ENCODE peak calls at places on chromosomes 13 and 19, in ten cellular contexts. S is AG10803; T is stimulated activated CD4-positive, alpha-beta T cell treated with anti-CD3 and anti-CD28 coated beads, Interleukin-15, amount 100 ng/mL, for 1 hour; E is renal cortical epithelial cell; D is NCI-H2029 treated with DMSO at 0.1 percent for 48 hours; O is stimulated activated CD8-positive, alpha-beta memory T cell treated with anti-CD3 and anti-CD28 coated beads, Interleukin-7, amount 100 ng/mL, for 1 hour; N is NCI-H1092 treated with DMSO at 0.1 percent for 48 hours; L is lower leg skin; K is GM04504; V is heart left ventricle. X is an unnamed sample.

GRCh38 chr13:66972659-66973058 is 257.5 kb downstream of the PCDH9 start:
- DNase-seq in L (no peak), N (no peak), T (no peak), S (no peak), O (no peak), D (no peak), E (peak), V (no peak), K (no peak), X (no peak)

GRCh38 chr19:1461862-1462261 is 11.9 kb downstream of the APC2 start:
- DNase-seq in D (no peak), K (no peak), E (no peak), V (peak), O (no peak), T (no peak), L (no peak), N (no peak), S (no peak), X (no peak)

GRCh38 chr13:107157272-107157671 is 589.3 kb upstream of the ARGLU1 start:
- DNase-seq in L (no peak), S (peak), K (peak), N (no peak), D (no peak), T (no peak), E (no peak), V (no peak), O (no peak), X (no peak)

GRCh38 chr13:114067886-114068722 is 64.3 kb downstream of the RASA3 start:
- DNase-seq in V (peak), S (no peak), N (no peak), E (no peak), O (no peak), K (no peak), T (no peak), L (no peak), D (no peak), X (no peak)

GRCh38 chr19:3607398-3608078 is 863 bp upstream of the TBXA2R start:
- DNase-seq in T (no peak), N (no peak), V (no peak), S (peak), K (no peak), O (no peak), D (no peak), L (no peak), E (no peak), X (no peak)

GRCh38 chr19:49793561-49793840 is 19.6 kb downstream of the FUZ start:
- DNase-seq in N (no peak), D (no peak), K (no peak), V (no peak), L (no peak), T (no peak), E (peak), S (peak), O (no peak), X (no peak)

GRCh38 chr13:36329355-36329754 is 16.8 kb downstream of the SPART start:
- DNase-seq in O (no peak), V (no peak), E (no peak), T (no peak), S (no peak), K (no peak), D (no peak), L (no peak), N (no peak), X (no peak)

GRCh38 chr13:86399572-86399971 is 600.4 kb upstream of the SLITRK6 start:
- DNase-seq in V (no peak), K (no peak), N (no peak), L (no peak), D (no peak), E (no peak), O (no peak), T (no peak), S (no peak), X (no peak)

X was measured in breast epithelium.